ENCODE peak calls at places on chromosomes 1 and 21, in nine cellular contexts. E, U, V, X, Q, F, C, D and T are unnamed samples.

GRCh38 chr1:234745844-234746797 is 136.1 kb upstream of the IRF2BP2 start:
- DNase-seq in E (no peak), F (no peak), V (peak; percentile 56), U (peak; percentile 89), X (peak; percentile 27), C (no peak), Q (no peak), D (peak; percentile 67), T (no peak)

GRCh38 chr1:89873757-89874156 is 52.9 kb downstream of the LRRC8D start:
- DNase-seq in U (no peak), D (no peak), X (peak; percentile 91), C (no peak), E (no peak), Q (no peak), V (peak; percentile 93), F (no peak), T (no peak)

GRCh38 chr1:11985851-11986250 is 5.6 kb downstream of the MFN2 start:
- DNase-seq in C (no peak), V (peak; percentile 69), Q (no peak), U (no peak), E (no peak), D (no peak), X (peak; percentile 89), F (no peak), T (no peak)

GRCh38 chr21:44006017-44006624 is 6.0 kb upstream of the TRAPPC10 start:
- DNase-seq in D (no peak), U (peak; percentile 63), X (peak; percentile 93), C (no peak), F (no peak), V (peak; percentile 92), E (no peak), Q (peak; percentile 69), T (no peak)

GRCh38 chr1:177170756-177171535 is at the start of gene BRINP2:
- DNase-seq in U (no peak), V (peak; percentile 31), D (peak; percentile 74), Q (peak; percentile 59), C (peak; percentile 94), E (no peak), F (no peak), X (peak; percentile 27), T (no peak)

GRCh38 chr1:25033828-25034451 is 103.9 kb upstream of the RUNX3 start:
- DNase-seq in E (no peak), D (no peak), V (no peak), Q (peak; percentile 41), U (no peak), C (no peak), F (peak; percentile 41), X (no peak), T (no peak)

GRCh38 chr1:31702836-31703404 is 897 bp downstream of the COL16A1 start:
- DNase-seq in X (no peak), E (no peak), D (no peak), U (no peak), F (no peak), C (no peak), V (no peak), Q (no peak), T (no peak)

GRCh38 chr1:241677171-241677570 is 25.1 kb downstream of the WDR64 start:
- DNase-seq in V (no peak), D (no peak), X (no peak), U (no peak), C (no peak), Q (no peak), E (peak; percentile 2), F (peak; percentile 12), T (no peak)

GRCh38 chr1:235176486-235176885 is 15.4 kb upstream of the RBM34 start:
- DNase-seq in Q (peak; percentile 10), C (no peak), D (no peak), V (no peak), U (no peak), F (no peak), X (no peak), E (no peak), T (no peak)

GRCh38 chr1:211531194-211532085 is 39.5 kb upstream of the RD3 start:
- DNase-seq in C (no peak), E (no peak), V (no peak), X (no peak), Q (no peak), F (no peak), U (no peak), D (no peak), T (no peak)

GRCh38 chr1:86776108-86776507 is 71.7 kb downstream of the SH3GLB1 start:
- DNase-seq in C (no peak), E (no peak), U (no peak), D (no peak), V (peak; percentile 32), F (no peak), Q (no peak), X (no peak), T (no peak)

GRCh38 chr1:156282143-156282478 is 514 bp downstream of the SMG5 start:
- DNase-seq in Q (no peak), E (no peak), U (no peak), C (no peak), D (peak; percentile 48), X (no peak), F (no peak), V (no peak), T (no peak)

GRCh38 chr1:22978299-22978698 is 5.6 kb upstream of the LACTBL1 start:
- DNase-seq in U (peak; percentile 47), C (no peak), D (no peak), V (no peak), F (no peak), Q (no peak), X (peak; percentile 33), E (no peak), T (no peak)

GRCh38 chr1:67705735-67706454 is 20.9 kb downstream of the GADD45A start:
- DNase-seq in C (no peak), F (no peak), V (peak; percentile 75), D (no peak), Q (peak; percentile 41), X (no peak), E (no peak), U (no peak), T (no peak)

GRCh38 chr1:228827026-228827425 is 91.7 kb downstream of the RHOU start:
- DNase-seq in F (no peak), D (no peak), V (peak; percentile 49), Q (no peak), U (no peak), X (peak; percentile 1), E (no peak), C (no peak), T (no peak)

GRCh38 chr21:44440241-44441040 is 14.9 kb upstream of the LRRC3 start:
- DNase-seq in V (no peak), E (no peak), C (no peak), X (no peak), F (no peak), D (no peak), Q (peak; percentile 10), U (no peak), T (no peak)

GRCh38 chr1:28801461-28801860 is 10.5 kb upstream of the OPRD1 start:
- DNase-seq in Q (no peak), X (no peak), V (no peak), F (no peak), D (no peak), E (no peak), U (no peak), C (no peak), T (no peak)

GRCh38 chr21:45016031-45016430 is 58.3 kb upstream of the ADARB1 start:
- DNase-seq in D (no peak), Q (peak; percentile 17), F (no peak), E (no peak), C (no peak), X (peak; percentile 31), V (no peak), U (no peak), T (no peak)

GRCh38 chr1:178538192-178538916 is 25.4 kb downstream of the TEX35 start:
- DNase-seq in E (no peak), V (peak; percentile 66), F (no peak), X (peak; percentile 75), D (no peak), Q (no peak), C (no peak), U (peak; percentile 59), T (no peak)

GRCh38 chr1:47906009-47906432 is 91.2 kb downstream of the TRABD2B start:
- DNase-seq in F (no peak), X (no peak), C (no peak), E (no peak), D (no peak), Q (no peak), U (no peak), V (peak; percentile 3), T (no peak)

GRCh38 chr1:38238294-38238693 is 191.7 kb upstream of the POU3F1 start:
- DNase-seq in U (no peak), V (no peak), F (no peak), Q (no peak), C (no peak), E (no peak), D (no peak), X (no peak), T (no peak)

GRCh38 chr1:85898861-85899260 is 190.6 kb upstream of the ZNHIT6 start:
- DNase-seq in U (no peak), V (no peak), Q (no peak), E (no peak), X (peak; percentile 4), C (no peak), F (no peak), D (no peak), T (no peak)

GRCh38 chr1:13794231-13795187 is 94.5 kb downstream of the PRDM2 start:
- DNase-seq in C (no peak), V (no peak), D (no peak), Q (no peak), X (no peak), F (no peak), U (no peak), E (no peak), T (no peak)

GRCh38 chr1:109383087-109383779 is 14.5 kb downstream of the SORT1 start:
- DNase-seq in E (no peak), Q (no peak), F (no peak), X (no peak), C (peak; percentile 40), V (no peak), U (no peak), D (no peak), T (no peak)

GRCh38 chr1:119988316-119989067 is 81.0 kb downstream of the NOTCH2 start:
- DNase-seq in C (no peak), V (no peak), F (no peak), X (no peak), E (no peak), Q (no peak), U (no peak), D (no peak), T (no peak)

GRCh38 chr1:11784256-11784992 is 21.3 kb downstream of the MTHFR start:
- DNase-seq in F (no peak), U (no peak), V (no peak), Q (no peak), D (no peak), X (no peak), E (no peak), C (no peak), T (no peak)

GRCh38 chr1:226626577-226626956 is 78.0 kb downstream of the STUM start:
- DNase-seq in Q (peak; percentile 81), C (peak; percentile 83), F (peak; percentile 78), U (peak; percentile 56), E (peak; percentile 33), X (peak; percentile 59), V (peak; percentile 83), D (peak; percentile 91), T (peak; percentile 64)

GRCh38 chr21:39350094-39351006 is 1.5 kb upstream of the HMGN1 start:
- DNase-seq in V (peak; percentile 21), Q (no peak), X (peak; percentile 13), E (no peak), F (no peak), D (no peak), U (no peak), C (no peak), T (no peak)

GRCh38 chr1:220219865-220220698 is 52.2 kb downstream of the RAB3GAP2 start:
- DNase-seq in C (no peak), D (no peak), U (no peak), Q (no peak), V (no peak), F (no peak), X (no peak), E (no peak), T (no peak)

GRCh38 chr21:34221331-34222030 is 142.3 kb upstream of the KCNE2 start:
- DNase-seq in D (no peak), X (no peak), E (no peak), C (no peak), Q (no peak), V (peak; percentile 7), F (no peak), U (no peak), T (no peak)

GRCh38 chr1:51648180-51649109 is 31.6 kb downstream of the OSBPL9 start:
- DNase-seq in F (no peak), V (peak; percentile 87), X (peak; percentile 59), D (peak; percentile 52), E (no peak), C (peak; percentile 42), Q (no peak), U (peak; percentile 60), T (no peak)